ENCODE peak calls at places on chromosomes 3 and 15, in six cellular contexts. J is NB4; B is posterior cingulate gyrus; Z is stimulated activated naive CD4-positive, alpha-beta T cell treated with Interleukin-2 at 50 U/mL for 16 hours; X is GM23338; U is psoas muscle. Q is an unnamed sample.

GRCh38 chr3:62525276-62525675 is 151.9 kb upstream of the FEZF2 start:
- DNase-seq in Z (no peak), J (no peak), B (no peak), X (no peak), U (no peak), Q (peak; percentile 88)

GRCh38 chr3:149385617-149386298 is 8.3 kb upstream of the TM4SF1 start:
- DNase-seq in U (no peak), X (no peak), J (no peak), B (no peak), Z (no peak), Q (no peak)

GRCh38 chr3:45644467-45645201 is 44.6 kb upstream of the SACM1L start:
- DNase-seq in Z (no peak), B (no peak), J (peak; percentile 21), U (no peak), X (no peak), Q (peak; percentile 88)

GRCh38 chr3:61954097-61954528 is 392.7 kb downstream of the PTPRG start:
- DNase-seq in B (no peak), Z (no peak), J (no peak), U (no peak), X (peak; percentile 40), Q (peak; percentile 39)

GRCh38 chr3:133408366-133408765 is 8.5 kb downstream of the BFSP2 start:
- DNase-seq in Z (no peak), J (no peak), X (no peak), U (no peak), B (no peak), Q (no peak)

GRCh38 chr3:114365268-114365667 is 71.4 kb downstream of the TIGIT start:
- DNase-seq in J (no peak), B (no peak), X (no peak), U (no peak), Z (no peak), Q (no peak)

GRCh38 chr3:155217591-155217990 is 75.9 kb downstream of the STRIT1 start:
- DNase-seq in B (no peak), J (no peak), Z (no peak), X (no peak), U (no peak), Q (peak; percentile 48)

GRCh38 chr3:13018039-13018431 is 55.2 kb downstream of the IQSEC1 start:
- DNase-seq in Z (no peak), J (no peak), B (no peak), X (no peak), U (peak; percentile 53), Q (no peak)

GRCh38 chr3:66413151-66413751 is 87.6 kb downstream of the LRIG1 start:
- DNase-seq in X (no peak), U (no peak), B (no peak), Z (no peak), J (no peak), Q (peak; percentile 42)

GRCh38 chr3:17808994-17809393 is 66.6 kb upstream of the TBC1D5 start:
- DNase-seq in B (no peak), Z (no peak), J (no peak), U (no peak), X (no peak), Q (no peak)

GRCh38 chr3:168091961-168092360 is 3.8 kb downstream of the GOLIM4 start:
- DNase-seq in U (no peak), J (no peak), B (no peak), Z (no peak), X (no peak), Q (no peak)

GRCh38 chr3:175234541-175234940 is 375.4 kb downstream of the NAALADL2 start:
- DNase-seq in J (no peak), X (no peak), B (no peak), Z (no peak), U (no peak), Q (no peak)

GRCh38 chr3:8845641-8846040 is 76.2 kb upstream of the OXTR start:
- DNase-seq in U (no peak), J (no peak), Z (no peak), X (no peak), B (no peak), Q (peak; percentile 70)

GRCh38 chr3:170751894-170752283 is 118.1 kb downstream of the RPL22L1 start:
- DNase-seq in B (no peak), U (no peak), J (no peak), X (no peak), Z (no peak), Q (peak; percentile 36)

GRCh38 chr15:99411234-99411633 is 154.6 kb upstream of the MEF2A start:
- DNase-seq in Z (no peak), J (no peak), X (no peak), U (no peak), B (no peak), Q (no peak)

GRCh38 chr15:33242669-33243191 is 48.2 kb upstream of the FMN1 start:
- DNase-seq in X (peak; percentile 75), Z (no peak), U (no peak), J (peak; percentile 32), B (no peak), Q (peak; percentile 78)

GRCh38 chr3:81022339-81022738 is 739.1 kb downstream of the GBE1 start:
- DNase-seq in B (no peak), Z (no peak), X (no peak), J (no peak), U (no peak), Q (no peak)

GRCh38 chr15:42102646-42103235 is 8.4 kb upstream of the PLA2G4D start:
- DNase-seq in Z (no peak), B (no peak), U (no peak), J (peak; percentile 35), X (no peak), Q (peak; percentile 47)

GRCh38 chr15:58597943-58598828 is 151.3 kb downstream of the ADAM10 start:
- DNase-seq in Z (no peak), U (no peak), X (peak; percentile 59), J (no peak), B (no peak), Q (no peak)

GRCh38 chr3:11477286-11477935 is 166.3 kb downstream of the VGLL4 start:
- DNase-seq in B (no peak), Z (no peak), J (no peak), U (no peak), X (peak; percentile 13), Q (peak; percentile 86)

GRCh38 chr3:90024986-90025385 is 917.6 kb downstream of the EPHA3 start:
- DNase-seq in Z (no peak), J (no peak), B (no peak), U (no peak), X (no peak), Q (no peak)

GRCh38 chr3:98962189-98962930 is 60.9 kb upstream of the DCBLD2 start:
- DNase-seq in U (no peak), J (no peak), B (no peak), X (no peak), Z (no peak), Q (peak; percentile 93)

GRCh38 chr3:127489357-127489756 is 101.2 kb downstream of the TPRA1 start:
- DNase-seq in J (no peak), B (no peak), U (no peak), Z (no peak), X (no peak), Q (no peak)

GRCh38 chr3:99332726-99333125 is 305.7 kb upstream of the COL8A1 start:
- DNase-seq in U (no peak), B (no peak), X (no peak), J (no peak), Z (no peak), Q (no peak)

GRCh38 chr3:188635258-188636038 is 481.5 kb downstream of the LPP start:
- DNase-seq in U (no peak), Z (no peak), J (no peak), X (peak; percentile 2), B (no peak), Q (peak; percentile 29)

GRCh38 chr3:179615458-179616173 is 11.0 kb downstream of the NDUFB5 start:
- DNase-seq in X (no peak), U (no peak), Z (no peak), J (no peak), B (no peak), Q (no peak)

GRCh38 chr15:74127954-74128784 is 2.2 kb upstream of the ISLR2 start:
- DNase-seq in U (peak; percentile 26), X (peak; percentile 50), B (no peak), J (no peak), Z (no peak), Q (no peak)

GRCh38 chr3:46903341-46904302 is 26.1 kb downstream of the PTH1R start:
- DNase-seq in Z (no peak), X (no peak), B (no peak), U (peak; percentile 35), J (no peak), Q (peak; percentile 74)

GRCh38 chr3:120057626-120058025 is 36.6 kb downstream of the GSK3B start:
- DNase-seq in B (no peak), U (no peak), J (no peak), Z (no peak), X (no peak), Q (no peak)

GRCh38 chr15:92091155-92091734 is 237.7 kb downstream of the SLCO3A1 start:
- DNase-seq in Z (no peak), J (peak; percentile 27), X (peak; percentile 94), B (peak; percentile 49), U (no peak), Q (peak; percentile 68)

GRCh38 chr3:23325466-23326065 is 122.4 kb downstream of the UBE2E2 start:
- DNase-seq in J (no peak), B (no peak), U (no peak), Z (no peak), X (no peak), Q (peak; percentile 52)

GRCh38 chr3:66938338-66938963 is 59.7 kb upstream of the KBTBD8 start:
- DNase-seq in J (peak; percentile 67), X (peak; percentile 90), Z (no peak), U (no peak), B (no peak), Q (peak; percentile 72)

Q was measured in epithelial cell of esophagus.